ENCODE peak calls at places on chromosomes 2 and 18, in four cellular contexts. One of them, this sample, is unnamed.

GRCh38 chr2:102033028-102033749 is 41.4 kb downstream of the IL1R2 start:
- DNase-seq in omental fat pad: no peak
- DNase-seq in K562: peak
- DNase-seq in transverse colon: peak
- DNase-seq in this sample: no peak

GRCh38 chr2:73314441-73314840 is 21.1 kb upstream of the EGR4 start:
- DNase-seq in omental fat pad: no peak
- DNase-seq in K562: no peak
- DNase-seq in transverse colon: no peak
- DNase-seq in this sample: no peak

GRCh38 chr2:217451634-217452033 is 551.2 kb downstream of the TNS1 start:
- DNase-seq in omental fat pad: no peak
- DNase-seq in K562: no peak
- DNase-seq in transverse colon: no peak
- DNase-seq in this sample: no peak

GRCh38 chr18:13227910-13228309 is 9.3 kb downstream of the LDLRAD4 start:
- DNase-seq in omental fat pad: no peak
- DNase-seq in K562: no peak
- DNase-seq in transverse colon: no peak
- DNase-seq in this sample: no peak

GRCh38 chr2:43057026-43057741 is 169.2 kb downstream of the ZFP36L2 start:
- DNase-seq in omental fat pad: no peak
- DNase-seq in K562: no peak
- DNase-seq in transverse colon: no peak
- DNase-seq in this sample: no peak

GRCh38 chr2:5683471-5683870 is 8.7 kb upstream of the SOX11 start:
- DNase-seq in omental fat pad: no peak
- DNase-seq in K562: no peak
- DNase-seq in transverse colon: no peak
- DNase-seq in this sample: no peak

GRCh38 chr18:79433431-79433830 is 37.7 kb downstream of the NFATC1 start:
- DNase-seq in omental fat pad: no peak
- DNase-seq in K562: no peak
- DNase-seq in transverse colon: no peak
- DNase-seq in this sample: no peak

GRCh38 chr2:236600892-236601291 is 31.3 kb downstream of the ACKR3 start:
- DNase-seq in omental fat pad: no peak
- DNase-seq in K562: no peak
- DNase-seq in transverse colon: no peak
- DNase-seq in this sample: no peak

GRCh38 chr2:105403785-105404698 is 5.2 kb upstream of the FHL2 start:
- DNase-seq in omental fat pad: no peak
- DNase-seq in K562: peak
- DNase-seq in transverse colon: peak
- DNase-seq in this sample: no peak

GRCh38 chr18:58101291-58101706 is 57.3 kb downstream of the NEDD4L start:
- DNase-seq in omental fat pad: no peak
- DNase-seq in K562: no peak
- DNase-seq in transverse colon: no peak
- DNase-seq in this sample: no peak

GRCh38 chr2:168780671-168781071 is 21.8 kb upstream of the NOSTRIN start:
- DNase-seq in omental fat pad: no peak
- DNase-seq in K562: no peak
- DNase-seq in transverse colon: no peak
- DNase-seq in this sample: no peak

GRCh38 chr2:221562226-221562625 is 9.9 kb downstream of the EPHA4 start:
- DNase-seq in omental fat pad: no peak
- DNase-seq in K562: no peak
- DNase-seq in transverse colon: no peak
- DNase-seq in this sample: no peak

GRCh38 chr2:8511868-8512612 is 169.8 kb upstream of the ID2 start:
- DNase-seq in omental fat pad: no peak
- DNase-seq in K562: peak
- DNase-seq in transverse colon: no peak
- DNase-seq in this sample: no peak

DNA sequence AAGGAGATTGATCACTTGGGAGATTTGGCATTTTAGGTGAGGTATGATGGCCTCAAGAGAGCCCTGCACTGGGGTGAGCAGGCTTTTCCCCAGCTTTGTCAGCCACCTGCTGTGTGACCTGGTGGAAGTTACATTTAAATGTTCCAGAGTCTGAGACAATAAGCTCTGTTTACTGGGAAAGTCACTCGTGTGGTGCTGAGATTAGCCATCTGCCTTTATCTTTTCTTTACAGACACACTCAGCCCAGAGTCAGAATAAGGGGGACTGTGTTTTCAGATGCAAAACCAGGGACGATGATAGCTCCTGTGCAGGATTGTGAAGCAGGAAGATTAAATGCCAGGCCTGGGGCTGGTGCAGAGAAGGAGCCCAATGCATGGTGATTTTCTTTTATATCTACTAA is 47.9 kb downstream of the SH3RF3 start:
- DNase-seq in omental fat pad: no peak
- DNase-seq in K562: peak
- DNase-seq in transverse colon: no peak
- DNase-seq in this sample: no peak
- TF ChIP-seq CTCF in omental fat pad: no peak
- TF ChIP-seq CTCF in K562: no peak
- TF ChIP-seq CTCF in transverse colon: no peak
- TF ChIP-seq CTCF in this sample: no peak

GRCh38 chr2:85873679-85874078 is 15.1 kb downstream of the ST3GAL5 start:
- DNase-seq in omental fat pad: no peak
- DNase-seq in K562: peak
- DNase-seq in transverse colon: no peak
- DNase-seq in this sample: no peak
- TF ChIP-seq CTCF in omental fat pad: no peak
- TF ChIP-seq CTCF in K562: peak
- TF ChIP-seq CTCF in transverse colon: no peak
- TF ChIP-seq CTCF in this sample: no peak

DNA sequence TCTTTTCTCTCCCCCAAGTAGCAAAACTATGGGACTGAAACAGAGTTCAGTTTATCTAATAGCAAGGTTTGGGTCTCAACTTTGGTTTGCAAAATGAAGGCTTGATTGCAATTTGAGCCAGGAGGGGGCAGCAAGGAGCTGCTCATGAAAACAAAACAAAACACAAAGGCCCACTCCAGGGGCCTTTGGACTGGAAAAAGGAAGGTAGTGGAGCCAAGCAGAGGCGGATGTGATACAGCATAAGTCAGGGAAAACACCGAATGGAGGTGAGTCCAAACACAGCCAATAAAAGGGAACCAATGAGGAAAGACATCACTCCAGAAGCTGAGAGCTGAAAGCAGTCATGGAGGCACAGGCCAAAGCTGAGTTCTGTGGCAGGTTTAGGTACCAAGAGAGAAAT is 799.7 kb upstream of the ACVR2A start:
- DNase-seq in omental fat pad: peak
- DNase-seq in K562: peak
- DNase-seq in transverse colon: peak
- DNase-seq in this sample: peak
- TF ChIP-seq CTCF in omental fat pad: no peak
- TF ChIP-seq CTCF in K562: no peak
- TF ChIP-seq CTCF in transverse colon: peak
- TF ChIP-seq CTCF in this sample: peak

GRCh38 chr2:17790539-17790938 is 25.7 kb upstream of the MSGN1 start:
- DNase-seq in omental fat pad: no peak
- DNase-seq in K562: no peak
- DNase-seq in transverse colon: no peak
- DNase-seq in this sample: no peak
- TF ChIP-seq CTCF in omental fat pad: no peak
- TF ChIP-seq CTCF in K562: no peak
- TF ChIP-seq CTCF in transverse colon: no peak
- TF ChIP-seq CTCF in this sample: no peak

GRCh38 chr2:173448938-173449471 is 94.3 kb downstream of the CDCA7 start:
- DNase-seq in omental fat pad: peak
- DNase-seq in K562: peak
- DNase-seq in transverse colon: peak
- DNase-seq in this sample: peak
- TF ChIP-seq CTCF in omental fat pad: no peak
- TF ChIP-seq CTCF in K562: peak
- TF ChIP-seq CTCF in transverse colon: peak
- TF ChIP-seq CTCF in this sample: peak

This sample was measured in tibial nerve.